ENCODE peak calls at places on chromosome 22, in four cellular contexts. B is A549, P is pancreas, F is H1. D is an unnamed sample.

GRCh38 chr22:25804676-25805075 is 62.7 kb downstream of the MYO18B start:
- DNase-seq in P (no peak), F (no peak), B (no peak), D (no peak)

GRCh38 chr22:32714458-32715250 is 86.9 kb upstream of the TIMP3 start:
- DNase-seq in P (no peak), B (no peak), F (no peak), D (no peak)

GRCh38 chr22:49298834-49299750 is 528.6 kb downstream of the BRD1 start:
- DNase-seq in F (peak; percentile 29), B (no peak), P (no peak), D (no peak)

GRCh38 chr22:39839917-39840510 is 53.5 kb downstream of the ENTHD1 start:
- DNase-seq in F (no peak), P (no peak), B (no peak), D (no peak)

GRCh38 chr22:24107668-24108067 is 73.6 kb upstream of the SUSD2 start:
- DNase-seq in B (no peak), F (no peak), P (peak; percentile 68), D (peak; percentile 58)

GRCh38 chr22:39689421-39689820 is 118.9 kb downstream of the CACNA1I start:
- DNase-seq in B (no peak), P (no peak), F (no peak), D (no peak)

GRCh38 chr22:39175127-39176066 is 22.9 kb upstream of the CBX7 start:
- DNase-seq in B (peak; percentile 44), P (no peak), F (peak; percentile 71), D (no peak)

GRCh38 chr22:24466831-24467249 is 28.3 kb upstream of the UPB1 start:
- DNase-seq in F (no peak), B (peak; percentile 17), P (no peak), D (no peak)

GRCh38 chr22:24414984-24415945 is 12.1 kb upstream of the ADORA2A start:
- DNase-seq in F (no peak), P (no peak), B (no peak), D (no peak)

GRCh38 chr22:39457546-39458442 is 982 bp downstream of the MGAT3 start:
- DNase-seq in F (no peak), B (no peak), P (no peak), D (no peak)

GRCh38 chr22:19060356-19061009 is 61.7 kb downstream of the DGCR2 start:
- DNase-seq in P (no peak), B (peak; percentile 22), F (no peak), D (no peak)

GRCh38 chr22:38631724-38632123 is 24.5 kb downstream of the FAM227A start:
- DNase-seq in F (no peak), B (no peak), P (no peak), D (no peak)

GRCh38 chr22:26031641-26032040 is 137.6 kb upstream of the SEZ6L start:
- DNase-seq in F (no peak), P (no peak), B (no peak), D (no peak)

GRCh38 chr22:48892571-48893287 is 934.9 kb downstream of the BRD1 start:
- DNase-seq in F (no peak), P (no peak), B (no peak), D (no peak)

GRCh38 chr22:44112191-44112590 is 68.5 kb upstream of the PARVG start:
- DNase-seq in P (no peak), B (no peak), F (no peak), D (no peak)
- TF ChIP-seq CTCF in P (no peak), B (no peak), F (no peak), D (no peak)

GRCh38 chr22:46289244-46289891 is 7.3 kb upstream of the GTSE1 start:
- DNase-seq in P (peak; percentile 41), F (no peak), B (no peak), D (no peak)

GRCh38 chr22:46290843-46291785 is 5.6 kb upstream of the GTSE1 start:
- DNase-seq in F (no peak), P (no peak), B (no peak), D (no peak)

GRCh38 chr22:46288846-46289243 is 7.8 kb upstream of the GTSE1 start:
- DNase-seq in P (no peak), F (no peak), B (no peak), D (no peak)

GRCh38 chr22:46292173-46292572 is 4.5 kb upstream of the GTSE1 start:
- DNase-seq in B (no peak), P (no peak), F (no peak), D (no peak)

GRCh38 chr22:46290121-46290842 is 6.4 kb upstream of the GTSE1 start:
- DNase-seq in P (peak; percentile 28), F (no peak), B (no peak), D (no peak)
- H3K4me1 ChIP-seq in P (peaks cover 15% of the 10 kb centered on the region), F (no peaks in the 10 kb centered on the region), B (no peaks in the 10 kb centered on the region), D (peaks cover 3% of the 10 kb centered on the region)

DNA sequence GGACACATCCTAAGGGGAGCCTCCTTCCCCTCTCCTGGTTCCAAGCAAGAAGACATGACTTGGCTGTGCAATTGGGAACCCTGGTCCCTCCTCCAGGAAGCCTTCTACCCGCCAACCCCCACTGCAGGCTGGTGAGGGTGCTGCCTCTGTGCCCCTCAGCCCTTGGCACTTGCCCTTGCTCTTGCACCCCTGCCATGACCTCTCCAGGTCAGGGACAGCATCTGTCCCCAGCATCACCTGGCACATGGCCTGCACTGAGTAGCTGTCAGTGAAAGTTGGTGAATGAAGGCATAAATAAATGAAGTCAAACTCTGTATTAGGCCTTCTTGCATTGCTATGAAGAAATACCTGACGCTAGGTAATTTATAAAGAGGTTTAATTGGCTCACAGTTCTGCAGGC is 1.9 kb upstream of the GTSE1 start:
- DNase-seq in P (no peak), F (no peak), B (no peak), D (no peak)
- TF ChIP-seq CTCF in P (no peak), F (no peak), B (no peak), D (no peak)

DNA sequence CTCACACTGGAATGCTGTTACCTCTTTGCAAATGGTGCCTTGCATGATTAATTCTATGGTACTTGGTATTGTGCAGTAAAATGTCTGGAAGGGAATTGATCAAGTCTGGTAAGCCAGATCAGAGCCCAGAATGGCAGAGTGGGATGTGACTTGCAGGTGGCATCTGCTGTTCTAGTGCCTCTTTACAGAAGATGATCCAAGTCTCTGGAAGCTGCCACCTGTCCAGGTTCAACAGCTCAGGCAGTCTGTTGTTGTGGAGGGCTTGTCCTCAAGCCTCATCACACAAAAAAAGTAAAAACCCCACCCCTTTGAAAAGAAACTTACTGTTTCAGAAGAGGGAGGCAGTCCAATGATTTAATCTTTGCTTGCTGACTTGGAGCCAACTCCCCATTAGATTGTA is 17.0 kb downstream of the ZNRF3 start:
- DNase-seq in P (no peak), B (no peak), F (no peak), D (no peak)
- H3K4me1 ChIP-seq in P (peaks cover 26% of the 10 kb centered on the region), B (peaks cover 32% of the 10 kb centered on the region), F (peaks cover 19% of the 10 kb centered on the region), D (peaks cover 18% of the 10 kb centered on the region)

GRCh38 chr22:42905217-42905616 is 48.1 kb upstream of the ARFGAP3 start:
- DNase-seq in F (no peak), B (no peak), P (peak; percentile 76), D (no peak)

GRCh38 chr22:42904049-42904448 is 47.0 kb upstream of the ARFGAP3 start:
- DNase-seq in P (no peak), F (no peak), B (no peak), D (no peak)

GRCh38 chr22:42906605-42907338 is 49.7 kb upstream of the ARFGAP3 start:
- DNase-seq in F (no peak), B (no peak), P (peak; percentile 38), D (no peak)

GRCh38 chr22:42907404-42908081 is 50.5 kb upstream of the ARFGAP3 start:
- DNase-seq in F (no peak), B (no peak), P (peak; percentile 35), D (no peak)

GRCh38 chr22:42905702-42906183 is 48.7 kb upstream of the ARFGAP3 start:
- DNase-seq in B (no peak), F (no peak), P (peak; percentile 99), D (peak; percentile 76)
- TF ChIP-seq CTCF in B (no peak), F (no peak), P (no peak), D (no peak)

GRCh38 chr22:20165421-20165820 is 14.6 kb upstream of the CCDC188 start:
- DNase-seq in B (no peak), F (no peak), P (no peak), D (no peak)
- H3K4me1 ChIP-seq in B (no peaks in the 10 kb centered on the region), F (no peaks in the 10 kb centered on the region), P (no peaks in the 10 kb centered on the region), D (no peaks in the 10 kb centered on the region)